ENCODE peak calls at places on chromosomes 16 and 17, in four cellular contexts. W is NCI-H345, G is iris pigment epithelial cell, X is SK-N-SH. H is an unnamed sample.

GRCh38 chr17:4195306-4195705 is 52.3 kb downstream of the CYB5D2 start:
- DNase-seq in W (no peak), G (peak), X (no peak), H (no peak)

GRCh38 chr17:58491510-58492045 is 3.4 kb upstream of the HSF5 start:
- DNase-seq in W (no peak), G (no peak), X (no peak), H (no peak)

GRCh38 chr16:66849021-66849420 is 4.8 kb downstream of the CA7 start:
- DNase-seq in W (no peak), G (no peak), X (no peak), H (no peak)

GRCh38 chr16:30521476-30521872 is 4.9 kb downstream of the ZNF768 start:
- DNase-seq in W (no peak), G (no peak), X (no peak), H (no peak)

GRCh38 chr17:39225308-39225973 is at the start of gene STAC2:
- DNase-seq in W (no peak), G (no peak), X (peak), H (no peak)

GRCh38 chr16:66025751-66026150 is 340.7 kb upstream of the CDH5 start:
- DNase-seq in W (no peak), G (no peak), X (no peak), H (no peak)

GRCh38 chr17:32283745-32284207 is 18.1 kb downstream of the RHBDL3 start:
- DNase-seq in W (no peak), G (no peak), X (no peak), H (no peak)

GRCh38 chr17:82816358-82816757 is 23.5 kb downstream of the ZNF750 start:
- DNase-seq in W (no peak), G (no peak), X (no peak), H (no peak)

GRCh38 chr17:64504769-64505319 is 1.2 kb downstream of the DDX5 start:
- DNase-seq in W (no peak), G (peak), X (no peak), H (peak)

GRCh38 chr17:36920032-36921000 is 17.0 kb upstream of the LHX1 start:
- DNase-seq in W (no peak), G (peak), X (no peak), H (no peak)

GRCh38 chr16:89599451-89599858 is 14.0 kb upstream of the DPEP1 start:
- DNase-seq in W (peak), G (no peak), X (peak), H (peak)

GRCh38 chr17:49823614-49824013 is 24.3 kb downstream of the TAC4 start:
- DNase-seq in W (no peak), G (peak), X (no peak), H (no peak)

GRCh38 chr17:81302861-81303326 is 7.8 kb upstream of the SLC38A10 start:
- DNase-seq in W (no peak), G (no peak), X (peak), H (no peak)

GRCh38 chr16:8686031-8686621 is 11.7 kb downstream of the ABAT start:
- DNase-seq in W (no peak), G (peak), X (peak), H (no peak)

H was measured in RKO.